ENCODE peak calls at places on chromosomes 5 and 9, in eight cellular contexts. One of them, this sample, is unnamed.
A peak's percentile ranks its signal among the peaks of the same experiment; 100 is the strongest.

GRCh38 chr9:117021881-117022280 is 334.8 kb downstream of the TRIM32 start:
- DNase-seq in fibroblast of lung: no peak
- DNase-seq in neural crest cell: no peak
- DNase-seq in GM20000: no peak
- DNase-seq in stimulated activated naive B cell treated with anti-CD40 and anti-IgM and Interleukin-4, amounts not matched to agents 10 μg/mL and 1 μg/mL and 100 μg/mL, for 72 hours: no peak
- DNase-seq in RPMI7951: no peak
- DNase-seq in naive thymus-derived CD8-positive, alpha-beta T cell: no peak
- DNase-seq in H4: no peak
- DNase-seq in this sample: no peak

GRCh38 chr5:96538831-96539250 is 105.8 kb upstream of the PCSK1 start:
- DNase-seq in fibroblast of lung: peak; percentile 67
- DNase-seq in neural crest cell: no peak
- DNase-seq in GM20000: no peak
- DNase-seq in stimulated activated naive B cell treated with anti-CD40 and anti-IgM and Interleukin-4, amounts not matched to agents 10 μg/mL and 1 μg/mL and 100 μg/mL, for 72 hours: no peak
- DNase-seq in RPMI7951: no peak
- DNase-seq in naive thymus-derived CD8-positive, alpha-beta T cell: no peak
- DNase-seq in H4: no peak
- DNase-seq in this sample: no peak

GRCh38 chr5:97545856-97546570 is 363.0 kb upstream of the RIOK2 start:
- DNase-seq in fibroblast of lung: no peak
- DNase-seq in neural crest cell: no peak
- DNase-seq in GM20000: no peak
- DNase-seq in stimulated activated naive B cell treated with anti-CD40 and anti-IgM and Interleukin-4, amounts not matched to agents 10 μg/mL and 1 μg/mL and 100 μg/mL, for 72 hours: no peak
- DNase-seq in RPMI7951: no peak
- DNase-seq in naive thymus-derived CD8-positive, alpha-beta T cell: no peak
- DNase-seq in H4: no peak
- DNase-seq in this sample: no peak

GRCh38 chr5:95859327-95860060 is 37.0 kb upstream of the GLRX start:
- DNase-seq in fibroblast of lung: no peak
- DNase-seq in neural crest cell: no peak
- DNase-seq in GM20000: no peak
- DNase-seq in stimulated activated naive B cell treated with anti-CD40 and anti-IgM and Interleukin-4, amounts not matched to agents 10 μg/mL and 1 μg/mL and 100 μg/mL, for 72 hours: no peak
- DNase-seq in RPMI7951: peak; percentile 47
- DNase-seq in naive thymus-derived CD8-positive, alpha-beta T cell: no peak
- DNase-seq in H4: peak; percentile 69
- DNase-seq in this sample: no peak

GRCh38 chr5:169701910-169702451 is 64.9 kb downstream of the DOCK2 start:
- DNase-seq in fibroblast of lung: peak; percentile 76
- DNase-seq in neural crest cell: no peak
- DNase-seq in GM20000: peak; percentile 13
- DNase-seq in stimulated activated naive B cell treated with anti-CD40 and anti-IgM and Interleukin-4, amounts not matched to agents 10 μg/mL and 1 μg/mL and 100 μg/mL, for 72 hours: no peak
- DNase-seq in RPMI7951: peak; percentile 49
- DNase-seq in naive thymus-derived CD8-positive, alpha-beta T cell: no peak
- DNase-seq in H4: peak; percentile 21
- DNase-seq in this sample: peak; percentile 18

GRCh38 chr5:14668247-14668646 is 3.7 kb downstream of the OTULIN start:
- DNase-seq in fibroblast of lung: no peak
- DNase-seq in neural crest cell: no peak
- DNase-seq in GM20000: no peak
- DNase-seq in stimulated activated naive B cell treated with anti-CD40 and anti-IgM and Interleukin-4, amounts not matched to agents 10 μg/mL and 1 μg/mL and 100 μg/mL, for 72 hours: no peak
- DNase-seq in RPMI7951: no peak
- DNase-seq in naive thymus-derived CD8-positive, alpha-beta T cell: no peak
- DNase-seq in H4: no peak
- DNase-seq in this sample: no peak

GRCh38 chr9:19965336-19965735 is 176.5 kb upstream of the SLC24A2 start:
- DNase-seq in fibroblast of lung: peak; percentile 11
- DNase-seq in neural crest cell: no peak
- DNase-seq in GM20000: no peak
- DNase-seq in stimulated activated naive B cell treated with anti-CD40 and anti-IgM and Interleukin-4, amounts not matched to agents 10 μg/mL and 1 μg/mL and 100 μg/mL, for 72 hours: no peak
- DNase-seq in RPMI7951: no peak
- DNase-seq in naive thymus-derived CD8-positive, alpha-beta T cell: no peak
- DNase-seq in H4: no peak
- DNase-seq in this sample: no peak

GRCh38 chr5:149851211-149851610 is 93.4 kb downstream of the PDE6A start:
- DNase-seq in fibroblast of lung: no peak
- DNase-seq in neural crest cell: no peak
- DNase-seq in GM20000: no peak
- DNase-seq in stimulated activated naive B cell treated with anti-CD40 and anti-IgM and Interleukin-4, amounts not matched to agents 10 μg/mL and 1 μg/mL and 100 μg/mL, for 72 hours: no peak
- DNase-seq in RPMI7951: no peak
- DNase-seq in naive thymus-derived CD8-positive, alpha-beta T cell: no peak
- DNase-seq in H4: no peak
- DNase-seq in this sample: no peak

GRCh38 chr9:73199886-73200285 is 48.2 kb downstream of the ANXA1 start:
- DNase-seq in fibroblast of lung: peak; percentile 8
- DNase-seq in neural crest cell: peak; percentile 15
- DNase-seq in GM20000: no peak
- DNase-seq in stimulated activated naive B cell treated with anti-CD40 and anti-IgM and Interleukin-4, amounts not matched to agents 10 μg/mL and 1 μg/mL and 100 μg/mL, for 72 hours: no peak
- DNase-seq in RPMI7951: peak; percentile 33
- DNase-seq in naive thymus-derived CD8-positive, alpha-beta T cell: no peak
- DNase-seq in H4: peak; percentile 58
- DNase-seq in this sample: no peak

GRCh38 chr5:62969409-62970120 is 390.9 kb downstream of the LRRC70 start:
- DNase-seq in fibroblast of lung: no peak
- DNase-seq in neural crest cell: no peak
- DNase-seq in GM20000: no peak
- DNase-seq in stimulated activated naive B cell treated with anti-CD40 and anti-IgM and Interleukin-4, amounts not matched to agents 10 μg/mL and 1 μg/mL and 100 μg/mL, for 72 hours: no peak
- DNase-seq in RPMI7951: no peak
- DNase-seq in naive thymus-derived CD8-positive, alpha-beta T cell: no peak
- DNase-seq in H4: peak; percentile 38
- DNase-seq in this sample: no peak

GRCh38 chr5:90054612-90055011 is 354.9 kb downstream of the CETN3 start:
- DNase-seq in fibroblast of lung: no peak
- DNase-seq in neural crest cell: no peak
- DNase-seq in GM20000: no peak
- DNase-seq in stimulated activated naive B cell treated with anti-CD40 and anti-IgM and Interleukin-4, amounts not matched to agents 10 μg/mL and 1 μg/mL and 100 μg/mL, for 72 hours: no peak
- DNase-seq in RPMI7951: no peak
- DNase-seq in naive thymus-derived CD8-positive, alpha-beta T cell: no peak
- DNase-seq in H4: no peak
- DNase-seq in this sample: no peak

GRCh38 chr9:93027750-93028149 is 30.8 kb upstream of the SUSD3 start:
- DNase-seq in fibroblast of lung: no peak
- DNase-seq in neural crest cell: no peak
- DNase-seq in GM20000: peak; percentile 18
- DNase-seq in stimulated activated naive B cell treated with anti-CD40 and anti-IgM and Interleukin-4, amounts not matched to agents 10 μg/mL and 1 μg/mL and 100 μg/mL, for 72 hours: no peak
- DNase-seq in RPMI7951: no peak
- DNase-seq in naive thymus-derived CD8-positive, alpha-beta T cell: no peak
- DNase-seq in H4: no peak
- DNase-seq in this sample: no peak

GRCh38 chr5:179818746-179819295 is 1.9 kb upstream of the SQSTM1 start:
- DNase-seq in fibroblast of lung: peak; percentile 96
- DNase-seq in neural crest cell: peak; percentile 48
- DNase-seq in GM20000: peak; percentile 97
- DNase-seq in stimulated activated naive B cell treated with anti-CD40 and anti-IgM and Interleukin-4, amounts not matched to agents 10 μg/mL and 1 μg/mL and 100 μg/mL, for 72 hours: peak; percentile 96
- DNase-seq in RPMI7951: peak; percentile 90
- DNase-seq in naive thymus-derived CD8-positive, alpha-beta T cell: peak; percentile 73
- DNase-seq in H4: peak; percentile 98
- DNase-seq in this sample: peak; percentile 59

GRCh38 chr9:107711528-107711927 is 222.0 kb upstream of the KLF4 start:
- DNase-seq in fibroblast of lung: peak; percentile 87
- DNase-seq in neural crest cell: no peak
- DNase-seq in GM20000: no peak
- DNase-seq in stimulated activated naive B cell treated with anti-CD40 and anti-IgM and Interleukin-4, amounts not matched to agents 10 μg/mL and 1 μg/mL and 100 μg/mL, for 72 hours: no peak
- DNase-seq in RPMI7951: peak; percentile 99
- DNase-seq in naive thymus-derived CD8-positive, alpha-beta T cell: no peak
- DNase-seq in H4: peak; percentile 85
- DNase-seq in this sample: peak; percentile 8

GRCh38 chr9:107983191-107983603 is 493.6 kb upstream of the KLF4 start:
- DNase-seq in fibroblast of lung: peak; percentile 72
- DNase-seq in neural crest cell: no peak
- DNase-seq in GM20000: no peak
- DNase-seq in stimulated activated naive B cell treated with anti-CD40 and anti-IgM and Interleukin-4, amounts not matched to agents 10 μg/mL and 1 μg/mL and 100 μg/mL, for 72 hours: no peak
- DNase-seq in RPMI7951: no peak
- DNase-seq in naive thymus-derived CD8-positive, alpha-beta T cell: no peak
- DNase-seq in H4: no peak
- DNase-seq in this sample: no peak

GRCh38 chr5:16520806-16521205 is 55.2 kb upstream of the ZNF622 start:
- DNase-seq in fibroblast of lung: no peak
- DNase-seq in neural crest cell: no peak
- DNase-seq in GM20000: no peak
- DNase-seq in stimulated activated naive B cell treated with anti-CD40 and anti-IgM and Interleukin-4, amounts not matched to agents 10 μg/mL and 1 μg/mL and 100 μg/mL, for 72 hours: no peak
- DNase-seq in RPMI7951: no peak
- DNase-seq in naive thymus-derived CD8-positive, alpha-beta T cell: no peak
- DNase-seq in H4: no peak
- DNase-seq in this sample: no peak

GRCh38 chr5:52709171-52709925 is 78.4 kb upstream of the ITGA1 start:
- DNase-seq in fibroblast of lung: no peak
- DNase-seq in neural crest cell: no peak
- DNase-seq in GM20000: peak; percentile 36
- DNase-seq in stimulated activated naive B cell treated with anti-CD40 and anti-IgM and Interleukin-4, amounts not matched to agents 10 μg/mL and 1 μg/mL and 100 μg/mL, for 72 hours: no peak
- DNase-seq in RPMI7951: peak; percentile 95
- DNase-seq in naive thymus-derived CD8-positive, alpha-beta T cell: no peak
- DNase-seq in H4: peak; percentile 66
- DNase-seq in this sample: no peak

GRCh38 chr9:128992995-128993394 is 35.1 kb downstream of the SH3GLB2 start:
- DNase-seq in fibroblast of lung: peak; percentile 11
- DNase-seq in neural crest cell: no peak
- DNase-seq in GM20000: no peak
- DNase-seq in stimulated activated naive B cell treated with anti-CD40 and anti-IgM and Interleukin-4, amounts not matched to agents 10 μg/mL and 1 μg/mL and 100 μg/mL, for 72 hours: no peak
- DNase-seq in RPMI7951: peak; percentile 15
- DNase-seq in naive thymus-derived CD8-positive, alpha-beta T cell: no peak
- DNase-seq in H4: no peak
- DNase-seq in this sample: peak; percentile 14

GRCh38 chr9:92668746-92669526 is 995 bp downstream of the IPPK start:
- DNase-seq in fibroblast of lung: peak; percentile 49
- DNase-seq in neural crest cell: no peak
- DNase-seq in GM20000: peak; percentile 57
- DNase-seq in stimulated activated naive B cell treated with anti-CD40 and anti-IgM and Interleukin-4, amounts not matched to agents 10 μg/mL and 1 μg/mL and 100 μg/mL, for 72 hours: peak; percentile 21
- DNase-seq in RPMI7951: peak; percentile 64
- DNase-seq in naive thymus-derived CD8-positive, alpha-beta T cell: no peak
- DNase-seq in H4: no peak
- DNase-seq in this sample: peak; percentile 24

GRCh38 chr9:4222357-4222756 is 77.5 kb downstream of the GLIS3 start:
- DNase-seq in fibroblast of lung: no peak
- DNase-seq in neural crest cell: no peak
- DNase-seq in GM20000: no peak
- DNase-seq in stimulated activated naive B cell treated with anti-CD40 and anti-IgM and Interleukin-4, amounts not matched to agents 10 μg/mL and 1 μg/mL and 100 μg/mL, for 72 hours: no peak
- DNase-seq in RPMI7951: no peak
- DNase-seq in naive thymus-derived CD8-positive, alpha-beta T cell: no peak
- DNase-seq in H4: no peak
- DNase-seq in this sample: no peak

GRCh38 chr9:127177682-127178265 is 55.3 kb upstream of the ANGPTL2 start:
- DNase-seq in fibroblast of lung: no peak
- DNase-seq in neural crest cell: no peak
- DNase-seq in GM20000: no peak
- DNase-seq in stimulated activated naive B cell treated with anti-CD40 and anti-IgM and Interleukin-4, amounts not matched to agents 10 μg/mL and 1 μg/mL and 100 μg/mL, for 72 hours: no peak
- DNase-seq in RPMI7951: no peak
- DNase-seq in naive thymus-derived CD8-positive, alpha-beta T cell: no peak
- DNase-seq in H4: no peak
- DNase-seq in this sample: no peak

GRCh38 chr5:14600846-14601245 is 19.3 kb downstream of the OTULINL start:
- DNase-seq in fibroblast of lung: no peak
- DNase-seq in neural crest cell: no peak
- DNase-seq in GM20000: no peak
- DNase-seq in stimulated activated naive B cell treated with anti-CD40 and anti-IgM and Interleukin-4, amounts not matched to agents 10 μg/mL and 1 μg/mL and 100 μg/mL, for 72 hours: no peak
- DNase-seq in RPMI7951: no peak
- DNase-seq in naive thymus-derived CD8-positive, alpha-beta T cell: no peak
- DNase-seq in H4: no peak
- DNase-seq in this sample: no peak

This sample was measured in Kasumi-1.